ENCODE peak calls at places on chromosomes 2 and 18, in four cellular contexts. C, N, Y and O are unnamed samples.

GRCh38 chr2:69720404-69720803 is 21.5 kb upstream of the ANXA4 start:
- DNase-seq in C (peak), N (no peak), Y (no peak), O (no peak)

GRCh38 chr2:47767880-47768609 is 14.9 kb upstream of the MSH6 start:
- DNase-seq in C (peak), N (peak), Y (peak), O (no peak)

GRCh38 chr2:238702691-238703415 is 145.0 kb upstream of the TWIST2 start:
- DNase-seq in C (no peak), N (no peak), Y (no peak), O (no peak)

GRCh38 chr2:69559696-69560482 is 83.7 kb downstream of the AAK1 start:
- DNase-seq in C (peak), N (no peak), Y (peak), O (no peak)

GRCh38 chr2:167818521-167818920 is 428.9 kb downstream of the STK39 start:
- DNase-seq in Y (no peak), N (no peak), C (no peak), O (no peak)

GRCh38 chr2:178403671-178404379 is 47.1 kb downstream of the PRKRA start:
- DNase-seq in Y (no peak), C (no peak), N (no peak), O (no peak)

GRCh38 chr2:116724550-116724949 is 1089.9 kb upstream of the DDX18 start:
- DNase-seq in Y (no peak), C (peak), N (no peak), O (no peak)

GRCh38 chr2:158099716-158100115 is 2.0 kb upstream of the UPP2 start:
- DNase-seq in N (no peak), Y (peak), C (peak), O (no peak)

GRCh38 chr18:676747-677544 is 19.5 kb downstream of the TYMS start:
- DNase-seq in C (no peak), Y (no peak), N (no peak), O (no peak)

GRCh38 chr2:175282300-175282699 is 100.8 kb upstream of the ATP5MC3 start:
- DNase-seq in Y (no peak), C (peak), N (no peak), O (peak)

GRCh38 chr2:222641336-222641735 is 14.6 kb downstream of the FARSB start:
- DNase-seq in Y (no peak), N (no peak), C (no peak), O (no peak)

GRCh38 chr2:69742170-69742952 is 427 bp downstream of the ANXA4 start:
- DNase-seq in C (no peak), Y (no peak), N (peak), O (no peak)

GRCh38 chr18:55494441-55494840 is 93.6 kb downstream of the TCF4 start:
- DNase-seq in N (no peak), C (no peak), Y (no peak), O (no peak)

GRCh38 chr2:196230051-196230450 is 58.7 kb upstream of the STK17B start:
- DNase-seq in N (no peak), Y (no peak), C (no peak), O (no peak)

GRCh38 chr2:206980413-206980812 is 41.1 kb downstream of the CPO start:
- DNase-seq in C (no peak), Y (no peak), N (no peak), O (no peak)

GRCh38 chr2:146777181-146777580 is 1067.6 kb upstream of the ACVR2A start:
- DNase-seq in N (no peak), Y (no peak), C (no peak), O (no peak)

GRCh38 chr18:55732227-55733106 is 144.5 kb upstream of the TCF4 start:
- DNase-seq in N (no peak), C (peak), Y (no peak), O (no peak)

GRCh38 chr2:176575237-176575744 is 306.0 kb downstream of the MTX2 start:
- DNase-seq in Y (no peak), N (no peak), C (no peak), O (no peak)

GRCh38 chr2:176139170-176139611 is 9.7 kb downstream of the HOXD8 start:
- DNase-seq in Y (peak), N (no peak), C (no peak), O (no peak)

DNA sequence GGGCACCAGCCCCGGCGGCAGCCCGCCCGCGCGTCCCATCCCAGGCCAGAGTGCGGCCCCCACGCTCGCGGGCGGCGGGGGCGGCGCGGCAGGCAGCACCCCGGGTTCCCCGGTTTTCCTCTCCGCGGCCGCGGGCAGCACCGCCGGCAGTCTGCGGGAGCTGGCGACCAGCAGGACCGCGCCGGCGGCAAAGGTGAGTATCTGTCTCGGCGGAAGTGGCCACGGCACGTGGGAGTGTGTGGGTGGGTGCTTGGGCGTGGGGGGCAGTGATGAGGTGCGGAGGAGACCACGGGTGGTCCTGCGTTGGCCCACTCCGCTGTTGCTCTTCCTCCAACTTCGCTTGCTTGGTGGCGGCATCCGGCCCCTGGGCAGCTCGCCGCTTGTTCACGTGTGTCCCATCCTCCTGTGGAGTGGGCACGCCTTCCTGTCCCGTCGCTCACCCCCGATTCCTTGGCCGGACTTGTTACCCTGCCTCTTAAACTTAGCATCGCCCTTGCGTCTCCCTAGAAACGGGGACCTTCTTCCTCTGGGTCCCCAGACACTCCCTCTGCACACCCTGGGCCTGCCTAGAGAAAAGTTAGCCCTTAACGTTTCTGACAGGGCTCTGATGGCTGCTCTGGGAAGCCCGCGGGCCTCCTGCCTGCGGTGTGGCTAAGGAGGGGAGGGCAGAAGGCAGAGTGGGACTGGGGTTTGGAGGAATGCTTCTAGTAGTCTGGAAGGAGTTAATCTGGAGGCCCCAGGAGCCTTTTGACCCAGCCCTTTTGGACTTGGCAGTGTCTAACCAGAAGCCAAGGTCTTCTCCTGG is 1.1 kb downstream of the SH3RF3 start:
- DNase-seq in C (peak), Y (peak), N (no peak), O (no peak)
- H3K4me3 ChIP-seq in C (peak), Y (peak), N (peak), O (peak)

DNA sequence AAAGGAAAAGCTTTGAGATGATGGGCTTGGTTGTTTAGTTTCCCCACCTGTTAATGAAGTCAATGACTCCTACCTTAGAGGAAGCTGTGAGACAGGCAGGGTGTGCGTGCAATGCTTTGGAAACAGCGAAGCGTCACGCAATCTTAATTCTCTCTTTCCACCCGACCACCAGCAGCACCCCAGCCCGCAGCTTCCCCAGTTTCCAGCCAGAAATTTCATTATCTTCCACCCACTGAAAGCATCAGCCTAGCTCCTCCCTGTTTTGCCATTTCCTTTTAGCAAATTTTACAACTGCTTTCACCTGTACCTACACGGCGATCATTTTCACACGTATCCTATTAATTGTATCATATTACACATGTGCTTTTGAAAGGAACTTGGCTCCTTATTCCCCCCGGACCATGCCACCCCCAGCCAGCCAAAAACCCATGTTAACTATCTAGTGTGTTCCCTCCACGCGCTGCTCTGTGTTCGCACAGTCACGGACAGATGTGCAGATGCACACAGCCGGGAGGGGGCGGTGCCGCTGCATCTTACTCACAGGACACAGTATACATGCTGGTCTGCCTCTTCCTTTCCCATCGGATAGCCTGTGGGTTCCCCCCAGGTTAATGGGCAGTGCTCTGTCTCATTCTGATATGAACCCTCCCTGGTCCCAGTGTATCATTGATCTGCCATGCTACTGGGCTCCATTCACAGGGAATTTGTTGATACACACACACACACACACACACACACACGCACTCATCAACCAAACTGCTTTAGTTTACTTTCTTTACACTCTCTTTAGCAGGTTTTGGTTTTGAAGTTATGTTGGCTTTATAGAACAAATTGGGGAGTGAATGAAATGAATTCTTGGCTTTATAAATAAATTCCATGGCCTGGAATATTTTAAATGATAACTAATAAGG is 22.4 kb downstream of the CYP27C1 start:
- DNase-seq in N (peak), C (peak), Y (peak), O (no peak)
- TF ChIP-seq CTCF in N (peak), C (peak), Y (peak), O (peak)

DNA sequence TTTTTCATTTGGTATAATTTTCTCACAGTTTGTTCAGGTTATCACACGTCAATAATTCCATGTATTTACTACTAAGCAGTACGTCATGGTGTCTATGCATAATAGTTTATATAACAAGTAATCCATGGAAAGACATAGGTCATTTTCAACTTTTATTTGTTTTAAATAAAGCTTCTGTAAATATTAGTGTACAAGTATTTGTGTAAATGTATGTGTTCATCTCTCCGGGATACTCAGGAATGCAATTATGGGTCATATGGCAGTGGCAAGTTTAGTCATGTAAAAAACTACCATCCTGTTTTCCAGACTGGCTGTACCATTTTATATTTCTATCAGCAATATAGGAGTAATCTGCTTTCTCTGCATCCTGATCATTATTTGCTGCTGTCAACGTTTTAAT is 231.1 kb upstream of the ZNF804A start:
- DNase-seq in Y (no peak), C (no peak), N (no peak), O (no peak)
- H3K4me3 ChIP-seq in Y (no peak), C (no peak), N (no peak), O (no peak)

GRCh38 chr2:30706534-30707303 is 100.5 kb downstream of the CAPN13 start:
- DNase-seq in N (peak), Y (peak), C (peak), O (no peak)
- TF ChIP-seq CTCF in N (peak), Y (peak), C (peak), O (peak)

DNA sequence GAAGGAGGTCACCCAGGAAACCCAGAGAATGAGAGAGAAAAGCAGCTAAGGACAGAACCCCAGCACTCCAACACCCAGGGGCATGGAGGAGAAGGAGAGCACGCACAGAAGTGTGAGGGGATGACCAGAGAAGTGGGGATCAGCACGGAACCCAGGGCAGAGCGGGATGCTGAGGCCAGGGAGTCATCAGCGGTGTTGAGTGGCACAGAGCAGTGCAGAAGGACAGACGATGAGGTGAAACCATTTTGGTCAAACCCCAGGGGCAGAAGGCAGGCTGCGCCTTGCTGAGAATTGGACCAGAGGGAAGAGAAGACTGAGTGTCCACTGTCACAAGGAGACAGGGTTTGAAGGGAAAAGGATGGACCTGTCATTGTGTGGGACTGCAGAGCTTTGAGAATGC is 23.4 kb upstream of the ASB18 start:
- DNase-seq in C (no peak), Y (no peak), N (no peak), O (no peak)
- H3K4me3 ChIP-seq in C (no peak), Y (no peak), N (no peak), O (no peak)

DNA sequence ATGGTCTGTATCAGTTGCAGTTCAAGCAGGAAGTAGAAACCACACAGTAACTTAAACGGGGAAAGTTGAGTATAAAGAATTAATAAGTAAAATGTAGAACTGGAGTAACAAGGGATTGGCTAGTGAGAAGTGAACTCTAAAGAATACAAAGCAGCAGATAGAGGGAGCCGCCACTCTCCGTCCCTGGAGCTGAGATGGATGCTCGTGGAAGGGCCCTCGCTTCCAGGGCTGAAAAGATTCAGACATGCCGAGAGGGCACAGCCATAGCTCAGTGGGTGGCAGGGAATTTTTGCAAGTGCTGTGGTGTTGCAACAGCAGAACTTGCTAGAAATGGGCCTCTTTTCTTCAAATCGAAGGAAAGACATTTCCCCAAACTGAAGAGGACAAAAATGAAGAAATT is 155.8 kb downstream of the COL6A3 start:
- DNase-seq in N (no peak), Y (no peak), C (peak), O (no peak)
- TF ChIP-seq CTCF in N (peak), Y (no peak), C (no peak), O (peak)

DNA sequence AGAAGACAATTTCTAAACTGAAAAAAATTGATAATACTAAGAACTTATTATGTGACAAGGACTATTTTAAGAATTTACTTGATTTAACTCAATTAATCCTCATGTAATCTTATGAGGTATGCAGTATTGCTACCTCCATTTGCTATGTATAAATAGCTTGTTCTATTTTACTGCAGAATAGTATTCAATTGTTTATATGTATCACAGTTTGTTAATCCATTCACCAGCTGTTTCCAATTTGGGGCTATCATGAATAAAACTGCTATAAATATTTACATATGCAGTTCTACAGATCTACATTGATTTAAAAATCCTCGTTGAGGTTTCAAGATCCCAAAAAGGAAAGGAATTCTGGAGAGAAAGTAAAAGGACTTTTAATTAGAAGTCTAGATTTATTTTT is 54.8 kb upstream of the DOCK10 start:
- DNase-seq in Y (no peak), C (no peak), N (no peak), O (no peak)
- H3K4me3 ChIP-seq in Y (no peak), C (no peak), N (no peak), O (no peak)

DNA sequence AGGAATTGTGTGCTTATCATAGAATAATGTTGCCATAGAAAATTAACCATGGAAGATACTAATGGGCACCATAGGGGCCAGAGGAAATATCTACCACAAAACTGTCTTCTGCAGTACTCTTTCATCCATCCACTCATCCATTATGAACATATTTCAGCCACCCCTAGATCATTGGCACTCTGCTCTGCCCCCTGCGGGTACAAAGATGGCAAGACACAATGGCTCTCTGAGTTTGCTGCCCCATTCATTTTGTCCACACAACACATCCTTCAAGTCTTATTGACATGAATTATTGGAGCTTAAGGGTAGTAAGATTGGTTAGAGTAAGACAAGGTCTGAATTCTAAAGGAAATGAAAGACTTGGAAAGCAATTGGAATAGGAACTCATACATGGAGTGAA is 1224.7 kb upstream of the CELF4 start:
- DNase-seq in Y (no peak), C (no peak), N (no peak), O (no peak)
- TF ChIP-seq CTCF in Y (no peak), C (no peak), N (no peak), O (no peak)

GRCh38 chr2:66693007-66693965 is 258.4 kb downstream of the MEIS1 start:
- DNase-seq in Y (no peak), N (no peak), C (no peak), O (no peak)

GRCh38 chr2:66692521-66692920 is 257.6 kb downstream of the MEIS1 start:
- DNase-seq in N (no peak), C (no peak), Y (no peak), O (no peak)

GRCh38 chr2:66689456-66690051 is 254.6 kb downstream of the MEIS1 start:
- DNase-seq in Y (no peak), N (no peak), C (no peak), O (no peak)

GRCh38 chr2:66688951-66689350 is 254.0 kb downstream of the MEIS1 start:
- DNase-seq in N (no peak), C (no peak), Y (no peak), O (no peak)

DNA sequence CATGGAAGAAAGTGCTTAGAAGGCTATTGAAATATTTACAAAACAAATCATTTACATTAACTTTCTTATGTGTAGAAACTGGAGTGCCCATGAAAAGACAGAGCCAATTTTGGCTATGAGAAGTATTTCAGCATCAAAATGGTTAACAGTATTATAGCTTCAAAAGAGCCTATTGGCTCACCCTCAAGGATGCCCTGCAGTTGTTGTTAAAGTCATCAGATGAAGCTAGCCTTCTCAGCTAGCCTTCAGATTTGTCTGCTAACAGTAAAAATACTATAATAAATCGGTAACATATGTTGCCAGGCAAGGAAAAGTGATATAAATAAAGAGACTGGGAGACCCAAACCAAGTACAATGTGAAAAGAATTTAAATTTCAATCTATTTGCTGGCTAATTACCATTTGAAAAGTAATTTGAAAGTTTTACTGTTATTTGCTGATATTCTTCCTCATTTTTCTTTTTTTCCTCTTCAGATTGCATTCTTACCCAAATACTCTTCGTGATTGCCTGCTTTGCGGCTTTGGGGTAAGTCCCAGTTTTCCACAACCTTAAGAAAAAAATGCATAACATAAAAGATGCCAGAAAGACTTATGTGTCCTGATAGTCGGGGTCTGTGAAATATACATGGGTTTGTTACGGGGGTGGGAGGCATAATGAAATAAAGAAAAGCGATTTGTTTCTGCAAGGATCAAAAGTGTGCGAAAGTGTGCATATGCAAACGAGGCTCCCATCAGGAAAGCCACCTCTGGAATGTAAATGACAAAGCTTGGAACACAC is 256.5 kb downstream of the MEIS1 start:
- DNase-seq in N (no peak), Y (no peak), C (no peak), O (no peak)
- H3K4me3 ChIP-seq in N (no peak), Y (peak), C (no peak), O (no peak)